ENCODE peak calls at places on chromosomes 1 and 21, in eight cellular contexts. S, C, I, E, X, A, D and R are unnamed samples.

GRCh38 chr1:161020573-161021167 is at the start of gene F11R:
- DNase-seq in S (peak; percentile 79), C (peak; percentile 74), I (no peak), E (peak; percentile 55), X (peak; percentile 19), A (peak; percentile 80), D (no peak), R (no peak)

GRCh38 chr21:46000731-46001641 is 19.4 kb downstream of the COL6A1 start:
- DNase-seq in S (peak; percentile 43), C (no peak), I (peak; percentile 83), E (peak; percentile 4), X (no peak), A (no peak), D (no peak), R (no peak)

GRCh38 chr21:45612096-45613019 is 31.2 kb upstream of the PCBP3 start:
- DNase-seq in S (no peak), C (peak; percentile 10), I (no peak), E (no peak), X (no peak), A (peak; percentile 18), D (peak; percentile 36), R (peak; percentile 84)

GRCh38 chr1:184049836-184050468 is 1.6 kb upstream of the TSEN15 start:
- DNase-seq in S (no peak), C (no peak), I (no peak), E (no peak), X (no peak), A (no peak), D (no peak), R (no peak)

GRCh38 chr1:10947691-10948462 is 64.6 kb upstream of the TARDBP start:
- DNase-seq in S (no peak), C (no peak), I (no peak), E (no peak), X (no peak), A (no peak), D (no peak), R (no peak)

GRCh38 chr1:24501371-24502167 is 1.1 kb upstream of the RCAN3 start:
- DNase-seq in S (peak; percentile 55), C (peak; percentile 63), I (no peak), E (peak; percentile 6), X (no peak), A (peak; percentile 21), D (no peak), R (no peak)

GRCh38 chr1:70909262-70909817 is 138.3 kb downstream of the PTGER3 start:
- DNase-seq in S (no peak), C (no peak), I (no peak), E (no peak), X (no peak), A (no peak), D (no peak), R (no peak)

GRCh38 chr1:17046043-17046657 is 7.7 kb downstream of the SDHB start:
- DNase-seq in S (no peak), C (no peak), I (no peak), E (no peak), X (no peak), A (peak; percentile 51), D (peak; percentile 44), R (peak; percentile 57)

GRCh38 chr1:239321877-239322276 is 64.5 kb upstream of the CHRM3 start:
- DNase-seq in S (no peak), C (no peak), I (no peak), E (no peak), X (no peak), A (no peak), D (no peak), R (no peak)

DNA sequence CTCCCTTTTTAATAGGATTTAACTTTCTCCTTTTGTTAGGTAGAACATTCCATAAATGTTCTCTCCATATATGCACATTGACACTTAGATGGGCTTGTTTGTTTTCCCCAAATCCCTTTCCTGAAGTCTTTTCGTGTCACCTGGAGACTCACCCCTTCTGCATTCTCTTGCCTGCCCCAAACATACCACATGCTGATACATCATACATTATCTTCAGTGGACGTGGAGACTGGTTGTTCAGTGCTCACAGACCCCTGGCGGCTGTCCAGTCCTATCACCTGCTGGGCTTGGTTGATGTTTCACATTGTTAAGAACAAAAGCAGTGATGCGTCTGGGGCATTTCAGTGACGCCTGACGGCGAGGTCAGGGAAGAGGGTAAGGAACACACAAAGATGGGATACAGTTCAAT is 22.2 kb downstream of the FMOD start:
- DNase-seq in S (no peak), C (peak; percentile 81), I (no peak), E (no peak), X (no peak), A (no peak), D (no peak), R (peak; percentile 86)
- TF ChIP-seq CTCF in S (no peak), C (no peak), I (no peak), E (no peak), X (peak; percentile 61), A (no peak), D (no peak), R (no peak)

DNA sequence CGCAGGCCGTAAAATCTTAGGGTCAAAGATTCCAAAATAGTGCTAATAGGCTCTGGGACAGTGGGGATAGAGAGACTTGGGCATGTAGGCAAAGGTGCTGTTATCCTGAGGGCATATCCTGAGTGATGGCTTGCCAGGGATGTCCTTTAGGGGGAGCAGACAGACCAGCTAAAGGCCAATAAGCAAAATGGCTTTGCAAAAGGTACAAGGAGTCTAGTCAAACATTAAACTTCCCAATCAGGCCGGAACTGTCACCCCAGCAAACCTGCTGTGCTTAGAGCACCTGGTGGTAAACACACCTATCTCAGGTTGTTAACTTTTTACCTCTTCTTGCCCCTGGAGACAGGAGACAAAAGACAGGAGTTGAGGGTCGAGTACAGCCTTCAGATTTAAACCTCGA is 49.1 kb downstream of the TRABD2B start:
- DNase-seq in S (no peak), C (peak; percentile 60), I (no peak), E (no peak), X (no peak), A (no peak), D (no peak), R (no peak)
- TF ChIP-seq CTCF in S (no peak), C (no peak), I (no peak), E (no peak), X (peak; percentile 34), A (no peak), D (no peak), R (no peak)

DNA sequence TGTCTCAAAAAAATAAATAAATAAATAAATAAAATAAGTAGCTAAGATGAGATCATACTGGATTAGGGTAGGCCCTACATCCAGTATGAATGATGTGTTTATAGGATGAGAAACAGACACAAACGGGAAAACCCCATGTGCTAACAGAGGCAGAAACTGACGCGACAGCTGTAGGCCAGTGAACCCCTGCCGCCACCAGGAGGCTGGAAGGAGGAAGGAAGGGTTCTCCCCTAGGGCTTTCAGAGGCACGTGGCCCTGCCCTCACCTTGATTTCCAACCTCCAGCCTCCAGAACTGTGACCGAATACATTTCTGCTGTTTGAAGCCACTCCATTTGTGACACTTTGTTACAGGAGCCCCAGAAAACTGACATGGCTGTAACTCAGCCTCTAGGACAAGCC is 38.5 kb downstream of the CHD5 start:
- DNase-seq in S (no peak), C (no peak), I (no peak), E (no peak), X (no peak), A (no peak), D (no peak), R (no peak)
- TF ChIP-seq CTCF in S (no peak), C (no peak), I (no peak), E (no peak), X (peak; percentile 39), A (no peak), D (peak; percentile 6), R (no peak)

GRCh38 chr1:164949758-164950452 is 390.9 kb downstream of the PBX1 start:
- DNase-seq in S (no peak), C (no peak), I (no peak), E (no peak), X (no peak), A (no peak), D (no peak), R (no peak)
- TF ChIP-seq CTCF in S (no peak), C (no peak), I (no peak), E (no peak), X (peak; percentile 42), A (no peak), D (no peak), R (no peak)

DNA sequence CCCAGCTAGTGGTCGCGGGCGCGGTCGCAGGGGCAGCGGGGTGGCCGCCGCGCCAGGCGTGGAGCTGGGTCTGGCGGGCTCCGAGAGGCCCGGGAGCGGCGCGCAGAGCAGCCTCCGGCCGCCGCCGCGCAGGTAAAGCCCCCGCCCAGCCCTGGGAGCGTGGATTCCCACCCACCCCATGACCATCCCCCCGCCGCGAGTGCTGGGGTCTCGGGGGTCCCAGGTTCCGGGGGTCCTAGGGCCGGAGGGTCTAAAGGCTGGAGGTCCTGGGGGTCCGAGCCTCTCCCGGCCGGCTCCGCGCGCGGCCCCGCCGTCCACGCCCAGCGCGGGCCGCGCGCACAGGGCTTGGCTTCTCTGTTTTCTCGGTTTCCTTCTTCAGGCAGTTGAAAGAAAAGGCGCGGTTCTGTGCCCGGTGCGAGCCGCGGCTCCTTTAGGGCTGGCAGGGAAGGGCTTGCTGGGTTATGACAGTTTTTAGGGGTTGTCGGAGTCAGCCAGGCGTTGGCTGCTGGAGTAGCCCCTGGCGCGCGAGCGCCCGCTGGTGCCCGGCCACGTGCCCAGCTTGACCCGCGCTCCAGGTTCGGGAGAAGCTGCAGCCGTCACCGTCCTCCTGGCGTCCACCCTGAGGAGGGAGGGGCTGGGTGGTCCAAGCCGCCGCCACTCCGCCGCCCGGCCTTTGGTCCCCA is 355 bp downstream of the LRRC3 start:
- DNase-seq in S (peak; percentile 76), C (peak; percentile 58), I (no peak), E (no peak), X (peak; percentile 28), A (peak; percentile 41), D (peak; percentile 32), R (no peak)
- TF ChIP-seq CTCF in S (peak; percentile 31), C (no peak), I (no peak), E (peak; percentile 36), X (no peak), A (peak; percentile 51), D (no peak), R (no peak)

GRCh38 chr1:32933742-32934322 is 30.8 kb downstream of the RNF19B start:
- DNase-seq in S (no peak), C (peak; percentile 93), I (no peak), E (peak; percentile 38), X (no peak), A (peak; percentile 38), D (no peak), R (no peak)
- TF ChIP-seq CTCF in S (no peak), C (no peak), I (peak; percentile 22), E (no peak), X (no peak), A (peak; percentile 13), D (no peak), R (no peak)